ENCODE peak calls at places on chromosomes 16 and 17, in four cellular contexts. R, U, A and I are unnamed samples.
A peak's percentile ranks its signal among the peaks of the same experiment; 100 is the strongest.

GRCh38 chr17:77410470-77410869 is 269.7 kb downstream of the SEC14L1 start:
- DNase-seq in R (no peak), U (no peak), A (no peak), I (no peak)

GRCh38 chr16:2056681-2057407 is 9.1 kb downstream of the TSC2 start:
- DNase-seq in R (peak; percentile 4), U (no peak), A (no peak), I (no peak)

GRCh38 chr16:4212934-4213296 is 29.0 kb downstream of the SRL start:
- DNase-seq in R (no peak), U (no peak), A (peak; percentile 55), I (no peak)

GRCh38 chr16:29926675-29927522 is 873 bp upstream of the KCTD13 start:
- DNase-seq in R (no peak), U (no peak), A (peak; percentile 53), I (no peak)

GRCh38 chr16:24347556-24347955 is 91.4 kb downstream of the CACNG3 start:
- DNase-seq in R (no peak), U (no peak), A (no peak), I (no peak)

GRCh38 chr17:47275245-47275984 is 21.8 kb downstream of the ITGB3 start:
- DNase-seq in R (no peak), U (peak; percentile 89), A (peak; percentile 74), I (no peak)

GRCh38 chr17:4796550-4796915 is 569 bp downstream of the PSMB6 start:
- DNase-seq in R (no peak), U (no peak), A (no peak), I (no peak)

GRCh38 chr17:58529275-58529674 is 14.8 kb upstream of the MTMR4 start:
- DNase-seq in R (no peak), U (no peak), A (no peak), I (no peak)

GRCh38 chr17:30957741-30958140 is 13.1 kb upstream of the RNF135 start:
- DNase-seq in R (no peak), U (no peak), A (peak; percentile 41), I (no peak)

GRCh38 chr17:77677637-77678036 is 280.9 kb upstream of the TNRC6C start:
- DNase-seq in R (no peak), U (peak; percentile 38), A (no peak), I (no peak)

GRCh38 chr16:2468142-2468724 is 2.9 kb upstream of the NTN3 start:
- DNase-seq in R (no peak), U (no peak), A (no peak), I (no peak)

GRCh38 chr17:63249256-63250006 is 196.7 kb downstream of the CYB561 start:
- DNase-seq in R (no peak), U (no peak), A (no peak), I (no peak)

GRCh38 chr17:17388657-17389496 is 85.7 kb downstream of the NT5M start:
- DNase-seq in R (no peak), U (no peak), A (no peak), I (no peak)

GRCh38 chr17:80826346-80826954 is 165.2 kb upstream of the CHMP6 start:
- DNase-seq in R (no peak), U (no peak), A (no peak), I (no peak)

GRCh38 chr16:14306485-14307058 is 235.5 kb downstream of the MRTFB start:
- DNase-seq in R (no peak), U (no peak), A (no peak), I (no peak)

GRCh38 chr17:79942011-79942405 is 93.7 kb downstream of the TBC1D16 start:
- DNase-seq in R (no peak), U (no peak), A (peak; percentile 44), I (no peak)

GRCh38 chr17:70810609-70811008 is 641.3 kb downstream of the KCNJ2 start:
- DNase-seq in R (no peak), U (no peak), A (no peak), I (no peak)

GRCh38 chr16:3879258-3879886 is 1.1 kb downstream of the CREBBP start:
- DNase-seq in R (no peak), U (peak; percentile 28), A (peak; percentile 65), I (no peak)

GRCh38 chr16:58027341-58028167 is 2.0 kb downstream of the MMP15 start:
- DNase-seq in R (no peak), U (peak; percentile 68), A (peak; percentile 82), I (no peak)

GRCh38 chr16:21526923-21527807 is 72.2 kb upstream of the METTL9 start:
- DNase-seq in R (no peak), U (no peak), A (no peak), I (no peak)

GRCh38 chr16:50394215-50394802 is 25.5 kb upstream of the BRD7 start:
- DNase-seq in R (no peak), U (no peak), A (no peak), I (no peak)

GRCh38 chr17:6868579-6868978 is 37.0 kb upstream of the TEKT1 start:
- DNase-seq in R (no peak), U (no peak), A (no peak), I (no peak)

GRCh38 chr17:77862890-77863813 is 95.4 kb upstream of the TNRC6C start:
- DNase-seq in R (no peak), U (no peak), A (no peak), I (no peak)

GRCh38 chr16:72872966-72873365 is 175.0 kb downstream of the ZFHX3 start:
- DNase-seq in R (no peak), U (no peak), A (no peak), I (no peak)

GRCh38 chr17:20010886-20011402 is 1.8 kb downstream of the SPECC1 start:
- DNase-seq in R (no peak), U (no peak), A (no peak), I (no peak)

GRCh38 chr17:30378191-30378796 is 433 bp upstream of the CPD start:
- DNase-seq in R (no peak), U (peak; percentile 15), A (peak; percentile 68), I (no peak)

GRCh38 chr17:41417576-41418015 is 6.8 kb downstream of the KRT37 start:
- DNase-seq in R (no peak), U (no peak), A (no peak), I (no peak)

GRCh38 chr16:66107661-66108060 is 258.8 kb upstream of the CDH5 start:
- DNase-seq in R (no peak), U (no peak), A (no peak), I (no peak)

GRCh38 chr16:15403392-15403995 is 7.9 kb downstream of the MPV17L start:
- DNase-seq in R (peak; percentile 80), U (no peak), A (no peak), I (no peak)

GRCh38 chr16:67968440-67969285 is at the start of gene SLC12A4:
- DNase-seq in R (peak; percentile 74), U (peak; percentile 91), A (peak; percentile 89), I (no peak)